ENCODE peak calls at places on chromosome X, in ten cellular contexts. A is ovary, Z is lower leg skin, R is IMR-90, F is testis, X is sigmoid colon, N is right lobe of liver, P is HCT116, L is A549, M is transverse colon. Y is an unnamed sample.

GRCh38 chrX:45070116-45071007 is 130.3 kb downstream of the DIPK2B start:
- DNase-seq in X (no peak), A (no peak), P (peak), L (peak), Z (no peak), M (no peak), R (peak), N (no peak), F (no peak), Y (no peak)

GRCh38 chrX:40544343-40545250 is 36.2 kb upstream of the ATP6AP2 start:
- DNase-seq in M (no peak), N (no peak), X (no peak), F (no peak), L (peak), R (peak), Z (no peak), P (no peak), A (no peak), Y (no peak)

GRCh38 chrX:149365061-149365460 is 140.0 kb downstream of the IDS start:
- DNase-seq in M (no peak), X (no peak), P (no peak), F (no peak), A (no peak), L (no peak), Z (no peak), N (no peak), R (no peak), Y (no peak)

GRCh38 chrX:77446840-77447239 is 349 bp upstream of the FGF16 start:
- DNase-seq in A (no peak), P (no peak), Z (no peak), M (no peak), L (no peak), X (no peak), F (no peak), R (no peak), N (no peak), Y (no peak)

GRCh38 chrX:100376581-100376980 is 33.5 kb downstream of the PCDH19 start:
- DNase-seq in R (peak), P (no peak), M (no peak), Z (no peak), L (no peak), X (no peak), A (no peak), F (no peak), N (no peak), Y (no peak)

GRCh38 chrX:64186974-64187761 is 18.3 kb downstream of the AMER1 start:
- DNase-seq in L (no peak), R (no peak), A (no peak), Z (no peak), P (no peak), N (no peak), X (no peak), M (no peak), F (no peak), Y (no peak)

GRCh38 chrX:1378306-1378758 is 13.6 kb downstream of the SLC25A6 start:
- DNase-seq in F (no peak), X (no peak), M (no peak), Z (no peak), R (no peak), P (no peak), N (no peak), L (no peak), A (peak), Y (no peak)

GRCh38 chrX:135050603-135051002 is 1.3 kb downstream of the RTL8A start:
- DNase-seq in P (no peak), F (no peak), Z (no peak), L (no peak), R (no peak), M (no peak), N (no peak), X (no peak), A (no peak), Y (no peak)

GRCh38 chrX:43121637-43122036 is 343.7 kb upstream of the PPP1R2C start:
- DNase-seq in M (no peak), X (no peak), A (no peak), N (no peak), Z (no peak), L (no peak), P (no peak), R (no peak), F (peak), Y (no peak)

GRCh38 chrX:107683931-107684330 is 55.6 kb downstream of the PRPS1 start:
- DNase-seq in Z (no peak), F (no peak), X (no peak), P (no peak), L (no peak), N (no peak), M (no peak), R (no peak), A (no peak), Y (no peak)

GRCh38 chrX:107686792-107687191 is 58.5 kb downstream of the PRPS1 start:
- DNase-seq in R (peak), F (no peak), Z (no peak), P (no peak), L (no peak), M (no peak), X (no peak), N (no peak), A (no peak), Y (no peak)

GRCh38 chrX:107683124-107683895 is 55.0 kb downstream of the PRPS1 start:
- DNase-seq in X (peak), N (peak), R (no peak), F (peak), M (peak), A (no peak), Z (peak), L (no peak), P (no peak), Y (no peak)

GRCh38 chrX:107686026-107686425 is 57.7 kb downstream of the PRPS1 start:
- DNase-seq in P (no peak), R (no peak), N (no peak), L (no peak), A (no peak), Z (no peak), F (no peak), X (no peak), M (no peak), Y (no peak)

DNA sequence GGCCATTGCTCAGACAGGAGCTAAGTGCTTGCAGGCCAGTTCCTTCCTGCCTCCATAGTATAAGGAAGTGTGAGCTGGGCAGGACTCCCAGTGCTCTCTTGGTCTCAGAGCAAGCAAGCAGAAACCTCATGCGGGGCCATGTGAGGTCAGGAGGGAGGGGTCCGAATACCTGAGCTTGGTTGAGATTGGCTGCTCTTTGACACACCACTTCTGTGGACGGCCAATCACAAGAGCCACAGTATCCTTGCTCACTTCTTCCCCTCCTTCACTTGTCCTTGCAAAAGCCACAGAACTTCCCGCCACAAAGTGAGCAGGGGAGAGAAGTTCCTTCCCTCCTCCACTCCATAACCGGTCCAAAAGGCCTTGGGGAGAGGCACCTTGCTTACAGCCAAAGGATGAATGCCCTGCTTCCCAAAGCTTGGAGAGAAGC is 56.7 kb downstream of the PRPS1 start:
- DNase-seq in F (peak), Z (peak), A (peak), X (peak), R (no peak), P (no peak), N (peak), M (peak), L (peak), Y (no peak)
- TF ChIP-seq POLR2A in F (no peak), Z (no peak), A (no peak), X (no peak), R (no peak), P (no peak), N (no peak), M (no peak), L (no peak), Y (no peak)

DNA sequence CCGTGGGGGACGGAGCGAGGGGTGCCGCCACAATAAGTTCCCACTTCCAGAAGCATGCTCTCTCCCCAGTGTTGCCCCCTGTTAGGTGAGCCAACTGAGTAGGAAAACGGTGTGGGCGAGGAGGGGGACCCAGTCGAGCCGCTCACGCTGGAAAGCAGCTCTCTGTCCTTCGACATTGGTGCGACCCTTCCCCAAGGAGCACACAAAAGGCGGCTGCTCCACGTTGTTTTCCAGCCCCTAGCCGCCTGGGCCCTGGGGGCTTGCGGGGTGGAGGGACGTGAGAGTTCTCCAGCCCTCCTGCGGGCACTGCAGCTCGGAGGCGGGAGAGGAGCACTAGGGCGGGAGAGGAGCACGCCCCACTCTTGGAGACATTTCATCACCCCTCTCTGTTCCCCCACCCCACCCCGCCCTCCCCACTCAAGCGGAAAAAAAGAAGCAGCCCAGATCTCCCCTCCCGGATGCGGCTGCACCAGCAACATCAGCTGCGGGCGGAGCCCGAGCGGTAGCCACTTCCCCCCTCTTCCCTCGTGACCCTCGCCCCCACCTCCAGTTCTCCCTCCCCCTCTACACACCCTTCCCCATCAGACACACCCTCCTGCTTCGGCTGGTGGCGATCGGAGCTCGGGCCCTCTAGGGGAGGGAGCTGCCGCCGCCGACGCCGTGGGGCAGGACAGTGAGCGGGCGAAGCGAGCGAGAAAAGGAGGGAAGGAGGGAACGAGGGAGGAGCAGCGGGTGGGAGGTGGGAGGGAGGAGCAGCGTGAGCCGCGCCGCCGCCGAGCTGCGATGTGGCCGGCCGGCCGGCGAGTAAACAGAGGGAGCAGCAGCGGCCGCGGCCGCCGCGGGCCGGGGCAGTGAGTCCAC is at the start of gene DOCK11:
- DNase-seq in P (no peak), A (peak), Z (peak), N (peak), R (peak), L (peak), X (peak), M (peak), F (peak), Y (peak)
- TF ChIP-seq POLR2A in P (no peak), A (no peak), Z (no peak), N (peak), R (no peak), L (no peak), X (no peak), M (peak), F (no peak), Y (peak)

GRCh38 chrX:23660766-23661132 is 6.5 kb upstream of the PRDX4 start:
- DNase-seq in N (no peak), R (no peak), A (no peak), M (no peak), F (no peak), Z (no peak), X (no peak), P (no peak), L (no peak), Y (no peak)

GRCh38 chrX:23662187-23662586 is 5.1 kb upstream of the PRDX4 start:
- DNase-seq in F (no peak), X (no peak), A (no peak), N (no peak), Z (no peak), M (no peak), L (no peak), R (no peak), P (no peak), Y (no peak)

GRCh38 chrX:23661671-23662070 is 5.6 kb upstream of the PRDX4 start:
- DNase-seq in N (no peak), X (no peak), L (no peak), R (peak), A (no peak), Z (no peak), P (no peak), F (no peak), M (no peak), Y (no peak)

GRCh38 chrX:23666282-23666681 is 1.0 kb upstream of the PRDX4 start:
- DNase-seq in Z (no peak), M (no peak), L (no peak), F (no peak), P (no peak), N (no peak), A (no peak), X (no peak), R (no peak), Y (no peak)

GRCh38 chrX:23662853-23663252 is 4.4 kb upstream of the PRDX4 start:
- DNase-seq in M (no peak), R (peak), N (no peak), Z (no peak), P (no peak), F (no peak), A (no peak), X (no peak), L (no peak), Y (no peak)
- TF ChIP-seq POLR2A in M (no peak), R (no peak), N (no peak), Z (no peak), P (no peak), F (no peak), A (no peak), X (no peak), L (no peak), Y (no peak)

GRCh38 chrX:148311544-148311943 is 188.9 kb upstream of the AFF2 start:
- DNase-seq in L (no peak), A (no peak), M (no peak), R (no peak), X (no peak), F (no peak), N (no peak), Z (no peak), P (no peak), Y (no peak)

GRCh38 chrX:148310402-148311200 is 189.8 kb upstream of the AFF2 start:
- DNase-seq in Z (no peak), N (no peak), F (no peak), R (no peak), A (no peak), M (no peak), X (no peak), P (no peak), L (no peak), Y (no peak)

DNA sequence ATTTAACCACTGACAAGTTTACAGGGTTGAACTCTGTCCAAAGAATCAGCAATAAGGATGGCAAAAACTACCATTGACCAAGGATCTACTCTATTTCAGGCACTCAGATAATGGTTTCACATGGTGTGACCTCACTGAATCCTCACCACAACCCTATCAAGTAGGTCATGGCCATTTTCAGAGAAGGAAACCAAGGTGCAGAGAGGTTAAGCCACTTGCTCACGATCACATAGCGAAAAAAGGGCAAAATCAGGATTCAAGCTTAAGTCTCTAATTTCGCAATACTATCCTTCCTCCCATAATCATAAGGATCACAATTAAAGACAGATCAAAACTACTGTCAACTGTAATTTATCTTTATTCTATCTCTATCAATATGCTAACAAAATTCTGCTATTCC is 191.0 kb upstream of the AFF2 start:
- DNase-seq in N (no peak), Z (no peak), M (no peak), L (no peak), F (no peak), P (no peak), X (no peak), A (no peak), R (no peak), Y (no peak)
- TF ChIP-seq POLR2A in N (no peak), Z (no peak), M (no peak), L (no peak), F (no peak), P (no peak), X (no peak), A (no peak), R (no peak), Y (no peak)

GRCh38 chrX:24693453-24694202 is at the start of gene POLA1:
- DNase-seq in L (peak), P (peak), F (peak), M (peak), R (peak), A (peak), X (peak), Z (peak), N (peak), Y (peak)
- TF ChIP-seq POLR2A in L (peak), P (no peak), F (no peak), M (no peak), R (no peak), A (no peak), X (no peak), Z (no peak), N (peak), Y (peak)

Y was measured in H54.